ENCODE peak calls at places on chromosome 5, in four cellular contexts. R is cardiac muscle cell, H is mammary epithelial cell, V is Caco-2. K is an unnamed sample.

GRCh38 chr5:35369965-35370790 is 139.9 kb upstream of the PRLR start:
- DNase-seq in R (no peak), H (no peak), V (no peak), K (peak; percentile 37)

GRCh38 chr5:135034963-135035677 is 1.1 kb upstream of the PITX1 start:
- DNase-seq in H (no peak), R (no peak), V (peak; percentile 36), K (peak; percentile 67)

GRCh38 chr5:146076028-146076427 is 29.3 kb downstream of the PLAC8L1 start:
- DNase-seq in V (no peak), H (no peak), R (no peak), K (peak; percentile 28)

GRCh38 chr5:174972291-174972690 is 247.9 kb downstream of the MSX2 start:
- DNase-seq in R (no peak), H (no peak), V (peak; percentile 50), K (no peak)

GRCh38 chr5:39394946-39395345 is 29.8 kb downstream of the DAB2 start:
- DNase-seq in V (no peak), H (peak; percentile 92), R (no peak), K (no peak)

GRCh38 chr5:73170522-73170921 is 2.5 kb upstream of the TMEM174 start:
- DNase-seq in V (peak; percentile 14), H (no peak), R (peak; percentile 37), K (peak; percentile 39)

GRCh38 chr5:24110019-24110615 is 534.7 kb downstream of the CDH10 start:
- DNase-seq in R (peak; percentile 32), H (peak; percentile 8), V (peak; percentile 14), K (peak; percentile 4)

GRCh38 chr5:158947831-158948230 is 151.9 kb downstream of the EBF1 start:
- DNase-seq in H (no peak), V (no peak), R (no peak), K (no peak)

GRCh38 chr5:148482697-148483462 is 99.1 kb downstream of the FBXO38 start:
- DNase-seq in H (peak; percentile 40), R (peak; percentile 53), V (peak; percentile 58), K (peak; percentile 52)

GRCh38 chr5:112668016-112668415 is 69.7 kb upstream of the APC start:
- DNase-seq in V (no peak), R (no peak), H (no peak), K (no peak)

GRCh38 chr5:171712616-171713015 is 73.0 kb upstream of the SMIM23 start:
- DNase-seq in H (no peak), R (no peak), V (no peak), K (no peak)

GRCh38 chr5:35862126-35862525 is 5.4 kb downstream of the IL7R start:
- DNase-seq in H (no peak), V (no peak), R (no peak), K (no peak)

GRCh38 chr5:111779260-111780254 is 22.6 kb upstream of the NREP start:
- DNase-seq in V (no peak), R (no peak), H (no peak), K (no peak)

GRCh38 chr5:10307206-10308148 is at the start of gene CMBL:
- DNase-seq in V (peak; percentile 63), H (peak; percentile 76), R (peak; percentile 37), K (peak; percentile 88)

GRCh38 chr5:173103411-173103810 is 40.9 kb upstream of the BNIP1 start:
- DNase-seq in H (no peak), V (no peak), R (no peak), K (no peak)

GRCh38 chr5:1195916-1196315 is 5.5 kb upstream of the SLC6A19 start:
- DNase-seq in R (no peak), V (no peak), H (no peak), K (no peak)

DNA sequence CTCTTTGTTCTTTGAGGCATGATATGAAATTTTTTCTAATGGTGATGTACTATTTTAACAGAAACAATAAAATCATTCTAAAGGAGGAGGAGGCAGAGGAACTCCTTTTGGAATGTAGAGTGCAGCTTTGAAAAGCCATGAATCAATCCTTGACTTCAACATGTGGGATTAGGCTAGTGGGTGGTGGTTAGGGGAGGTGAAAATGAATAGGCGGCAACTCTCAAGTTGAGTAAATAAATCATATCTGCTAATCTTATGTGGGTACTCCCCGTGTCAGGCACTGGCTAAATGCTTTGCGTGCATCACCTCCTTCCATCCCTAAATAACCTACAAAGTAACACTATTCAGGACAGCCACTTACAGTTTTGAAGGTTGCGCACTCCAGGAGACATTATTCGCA is 35.1 kb downstream of the FAM81B start:
- DNase-seq in H (no peak), V (no peak), R (no peak), K (no peak)
- H3K4me3 ChIP-seq in H (no peak overlapping the region), V (no peak overlapping the region), R (no peak overlapping the region), K (no peak overlapping the region)

GRCh38 chr5:87385794-87386193 is 26.9 kb downstream of the CCNH start:
- DNase-seq in V (peak; percentile 8), H (no peak), R (no peak), K (no peak)
- H3K36me3 ChIP-seq in V (no peaks in the 10 kb centered on the region), H (peaks cover 56% of the 10 kb centered on the region), R (peaks cover 63% of the 10 kb centered on the region), K (peaks cover 10% of the 10 kb centered on the region)

GRCh38 chr5:88681402-88681801 is 201.6 kb downstream of the MEF2C start:
- DNase-seq in R (no peak), H (no peak), V (no peak), K (no peak)
- H3K4me3 ChIP-seq in R (no peak overlapping the region), H (no peak overlapping the region), V (no peak overlapping the region), K (no peak overlapping the region)

GRCh38 chr5:181235689-181236366 is 7.9 kb downstream of the RACK1 start:
- DNase-seq in V (no peak), R (no peak), H (no peak), K (no peak)

GRCh38 chr5:181234116-181234454 is 9.6 kb downstream of the RACK1 start:
- DNase-seq in H (no peak), R (no peak), V (no peak), K (peak; percentile 72)

GRCh38 chr5:181235323-181235688 is 8.4 kb downstream of the RACK1 start:
- DNase-seq in H (no peak), V (no peak), R (no peak), K (peak; percentile 62)

GRCh38 chr5:181233436-181234115 is 10.1 kb downstream of the RACK1 start:
- DNase-seq in H (no peak), R (no peak), V (no peak), K (peak; percentile 45)

GRCh38 chr5:181234455-181235306 is 9.0 kb downstream of the RACK1 start:
- DNase-seq in R (no peak), H (no peak), V (no peak), K (no peak)
- H3K36me3 ChIP-seq in R (peaks cover 54% of the 10 kb centered on the region), H (peaks cover 48% of the 10 kb centered on the region), V (peaks cover 18% of the 10 kb centered on the region), K (peaks cover 50% of the 10 kb centered on the region)

DNA sequence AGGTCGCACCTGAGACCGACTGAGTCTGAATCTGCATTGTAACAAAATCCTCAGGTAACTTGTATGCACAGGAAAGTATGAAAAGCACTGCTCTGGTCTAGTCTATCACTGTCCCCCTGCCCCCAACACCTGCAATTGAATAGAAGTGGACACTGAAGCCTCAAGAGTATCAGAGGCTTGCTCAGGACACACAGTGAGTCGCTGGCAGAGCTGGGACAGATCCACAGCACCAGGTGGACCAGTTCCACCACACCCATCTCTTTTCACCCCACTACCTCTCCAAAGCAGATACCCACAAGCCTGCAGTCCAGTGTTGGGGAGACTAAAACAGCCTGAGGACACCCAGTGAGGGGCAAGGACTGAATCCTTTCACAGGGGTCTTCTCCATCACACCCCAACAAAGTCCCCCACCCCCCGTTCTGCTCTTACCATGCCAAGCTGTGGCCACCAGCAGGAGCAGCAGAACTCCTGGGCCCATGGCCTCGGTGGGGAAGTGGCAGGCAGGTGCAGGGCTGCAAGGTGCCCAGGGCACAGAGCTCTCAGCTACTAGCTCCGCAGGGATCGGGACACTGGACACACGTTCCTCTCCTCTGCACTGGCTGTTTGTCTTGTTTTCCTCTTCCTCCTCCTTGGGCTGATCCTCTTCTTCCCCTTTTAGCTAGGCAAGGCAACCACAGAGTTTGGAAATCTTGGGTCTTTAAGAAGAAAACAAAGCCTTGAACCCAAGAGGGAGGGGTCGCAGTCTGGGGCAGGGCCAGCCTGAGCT is at the start of gene CSF1R:
- DNase-seq in R (no peak), H (no peak), V (no peak), K (peak; percentile 13)
- H3K4me3 ChIP-seq in R (no peak within 1 kb of the TSS), H (no peak within 1 kb of the TSS), V (no peak within 1 kb of the TSS), K (no peak within 1 kb of the TSS)

K was measured in H7.